ENCODE peak calls at places on chromosome 9, in seven cellular contexts. Y is tibial nerve; A is A549; K is NCI-H2081; T is stimulated activated CD8-positive, alpha-beta memory T cell treated with anti-CD3 and anti-CD28 coated beads, Interleukin-15, amount 100 ng/mL, for 24 hours; L is GM12865; E is COLO829. W is an unnamed sample.
A peak's percentile ranks its signal among the peaks of the same experiment; 100 is the strongest.

GRCh38 chr9:135611142-135611874 is 28.0 kb downstream of the GLT6D1 start:
- DNase-seq in Y (no peak), A (no peak), K (no peak), T (no peak), L (no peak), E (no peak), W (no peak)

GRCh38 chr9:16315720-16316119 is 554.8 kb downstream of the BNC2 start:
- DNase-seq in Y (no peak), A (no peak), K (no peak), T (no peak), L (no peak), E (no peak), W (no peak)

GRCh38 chr9:134375011-134375390 is 48.7 kb downstream of the RXRA start:
- DNase-seq in Y (peak; percentile 45), A (no peak), K (no peak), T (no peak), L (no peak), E (no peak), W (no peak)

GRCh38 chr9:68685770-68686169 is 19.3 kb upstream of the PIP5K1B start:
- DNase-seq in Y (no peak), A (peak; percentile 39), K (no peak), T (no peak), L (peak; percentile 78), E (no peak), W (peak; percentile 42)

GRCh38 chr9:69899491-69899890 is 78.9 kb downstream of the CFAP95 start:
- DNase-seq in Y (no peak), A (no peak), K (peak; percentile 23), T (no peak), L (no peak), E (no peak), W (peak; percentile 25)

GRCh38 chr9:136857606-136858412 is 5.7 kb downstream of the MAMDC4 start:
- DNase-seq in Y (no peak), A (peak; percentile 9), K (peak; percentile 9), T (no peak), L (no peak), E (no peak), W (no peak)

GRCh38 chr9:124758691-124759090 is 12.4 kb downstream of the NR6A1 start:
- DNase-seq in Y (no peak), A (no peak), K (no peak), T (no peak), L (no peak), E (no peak), W (no peak)

GRCh38 chr9:99261923-99262322 is 39.8 kb downstream of the SEC61B start:
- DNase-seq in Y (no peak), A (no peak), K (no peak), T (no peak), L (no peak), E (no peak), W (no peak)

GRCh38 chr9:122131401-122131921 is 28.1 kb downstream of the NDUFA8 start:
- DNase-seq in Y (no peak), A (no peak), K (peak; percentile 33), T (no peak), L (no peak), E (no peak), W (no peak)